ENCODE peak calls at places on chromosomes 5 and 9, in ten cellular contexts. M is K562, K is transverse colon, J is endothelial cell of umbilical vein, A is sigmoid colon, C is prostate gland, F is GM23338, X is upper lobe of left lung, R is vagina, D is HL-60. O is an unnamed sample.
A peak's percentile ranks its signal among the peaks of the same experiment; 100 is the strongest.

GRCh38 chr5:111384220-111384619 is 128.1 kb downstream of the STARD4 start:
- DNase-seq in M (no peak), K (no peak), J (peak; percentile 10), A (no peak), C (no peak), F (no peak), X (no peak), R (no peak), D (peak; percentile 0), O (no peak)

GRCh38 chr9:16247188-16247875 is 623.1 kb downstream of the BNC2 start:
- DNase-seq in M (no peak), K (no peak), J (no peak), A (no peak), C (no peak), F (no peak), X (no peak), R (no peak), D (no peak), O (no peak)

GRCh38 chr9:75939712-75940111 is 49.2 kb downstream of the PCSK5 start:
- DNase-seq in M (no peak), K (no peak), J (no peak), A (no peak), C (no peak), F (no peak), X (no peak), R (no peak), D (no peak), O (no peak)

GRCh38 chr5:107806705-107807104 is 136.0 kb upstream of the EFNA5 start:
- DNase-seq in M (no peak), K (no peak), J (no peak), A (no peak), C (no peak), F (no peak), X (no peak), R (no peak), D (no peak), O (no peak)

GRCh38 chr9:93907551-93908199 is 47.5 kb downstream of the BARX1 start:
- DNase-seq in M (no peak), K (no peak), J (no peak), A (no peak), C (no peak), F (no peak), X (no peak), R (no peak), D (no peak), O (no peak)

GRCh38 chr9:137452761-137453642 is 6.1 kb downstream of the NSMF start:
- DNase-seq in M (no peak), K (peak; percentile 23), J (no peak), A (peak; percentile 69), C (no peak), F (no peak), X (peak; percentile 89), R (no peak), D (no peak), O (no peak)

GRCh38 chr9:15837079-15837679 is 284.3 kb downstream of the CCDC171 start:
- DNase-seq in M (peak; percentile 10), K (no peak), J (peak; percentile 50), A (no peak), C (peak; percentile 7), F (peak; percentile 80), X (no peak), R (no peak), D (peak; percentile 1), O (no peak)

GRCh38 chr9:128068656-128069221 is 707 bp downstream of the SLC25A25 start:
- DNase-seq in M (no peak), K (no peak), J (peak; percentile 26), A (no peak), C (no peak), F (no peak), X (no peak), R (no peak), D (no peak), O (no peak)

GRCh38 chr9:125507247-125507646 is 199.8 kb downstream of the MAPKAP1 start:
- DNase-seq in M (no peak), K (no peak), J (no peak), A (no peak), C (no peak), F (no peak), X (no peak), R (no peak), D (no peak), O (no peak)

GRCh38 chr5:137056676-137057075 is 442.4 kb downstream of the SPOCK1 start:
- DNase-seq in M (no peak), K (no peak), J (no peak), A (no peak), C (no peak), F (no peak), X (no peak), R (no peak), D (no peak), O (no peak)

GRCh38 chr5:194603-195209 is 3.4 kb downstream of the LRRC14B start:
- DNase-seq in M (no peak), K (no peak), J (no peak), A (peak; percentile 56), C (no peak), F (no peak), X (peak; percentile 82), R (no peak), D (no peak), O (no peak)

GRCh38 chr9:131608469-131609115 is 63.3 kb downstream of the PRRT1B start:
- DNase-seq in M (no peak), K (peak; percentile 44), J (peak; percentile 85), A (peak; percentile 93), C (peak; percentile 87), F (peak; percentile 89), X (no peak), R (no peak), D (no peak), O (peak; percentile 90)

GRCh38 chr5:64914396-64914795 is 145.7 kb downstream of the CWC27 start:
- DNase-seq in M (no peak), K (no peak), J (no peak), A (no peak), C (no peak), F (no peak), X (no peak), R (no peak), D (no peak), O (no peak)

GRCh38 chr9:112487799-112488345 is 1.2 kb downstream of the KIAA1958 start:
- DNase-seq in M (no peak), K (no peak), J (no peak), A (no peak), C (no peak), F (no peak), X (no peak), R (no peak), D (no peak), O (no peak)

GRCh38 chr5:34749431-34749872 is 89.5 kb upstream of the TTC23L start:
- DNase-seq in M (no peak), K (no peak), J (no peak), A (no peak), C (no peak), F (no peak), X (no peak), R (no peak), D (no peak), O (no peak)
- TF ChIP-seq POLR2AphosphoS5 in M (no peak), K (no peak), J (peak; percentile 1), A (no peak), C (no peak), F (no peak), X (no peak), R (no peak), D (no peak), O (no peak)

DNA sequence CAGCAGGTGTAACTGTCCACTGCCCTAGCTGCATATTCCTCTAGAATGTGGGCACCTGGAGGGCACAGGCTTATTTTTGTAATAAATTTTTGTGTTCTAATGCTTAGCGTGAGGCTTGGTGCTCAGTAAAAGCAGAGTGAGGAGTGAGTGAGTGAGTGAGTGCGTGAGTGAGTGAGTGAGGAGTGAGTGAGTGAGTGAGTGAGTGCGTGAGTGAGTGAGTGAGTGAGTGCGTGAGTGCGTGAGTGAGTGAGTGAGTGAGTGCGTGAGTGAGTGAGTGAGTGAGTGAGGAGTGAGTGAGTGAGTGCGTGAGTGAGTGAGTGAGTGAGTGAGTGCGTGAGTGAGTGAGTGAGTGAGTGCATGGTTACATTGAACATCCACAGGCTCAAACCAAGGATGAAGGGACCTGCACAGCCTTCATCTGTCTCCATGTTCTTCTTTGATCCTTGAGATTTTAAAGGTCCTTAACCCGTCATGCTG is 371.5 kb downstream of the MED10 start:
- DNase-seq in M (no peak), K (no peak), J (no peak), A (no peak), C (no peak), F (no peak), X (no peak), R (no peak), D (no peak), O (no peak)
- TF ChIP-seq POLR2AphosphoS5 in M (no peak), K (no peak), J (no peak), A (no peak), C (no peak), F (no peak), X (no peak), R (no peak), D (no peak), O (no peak)

DNA sequence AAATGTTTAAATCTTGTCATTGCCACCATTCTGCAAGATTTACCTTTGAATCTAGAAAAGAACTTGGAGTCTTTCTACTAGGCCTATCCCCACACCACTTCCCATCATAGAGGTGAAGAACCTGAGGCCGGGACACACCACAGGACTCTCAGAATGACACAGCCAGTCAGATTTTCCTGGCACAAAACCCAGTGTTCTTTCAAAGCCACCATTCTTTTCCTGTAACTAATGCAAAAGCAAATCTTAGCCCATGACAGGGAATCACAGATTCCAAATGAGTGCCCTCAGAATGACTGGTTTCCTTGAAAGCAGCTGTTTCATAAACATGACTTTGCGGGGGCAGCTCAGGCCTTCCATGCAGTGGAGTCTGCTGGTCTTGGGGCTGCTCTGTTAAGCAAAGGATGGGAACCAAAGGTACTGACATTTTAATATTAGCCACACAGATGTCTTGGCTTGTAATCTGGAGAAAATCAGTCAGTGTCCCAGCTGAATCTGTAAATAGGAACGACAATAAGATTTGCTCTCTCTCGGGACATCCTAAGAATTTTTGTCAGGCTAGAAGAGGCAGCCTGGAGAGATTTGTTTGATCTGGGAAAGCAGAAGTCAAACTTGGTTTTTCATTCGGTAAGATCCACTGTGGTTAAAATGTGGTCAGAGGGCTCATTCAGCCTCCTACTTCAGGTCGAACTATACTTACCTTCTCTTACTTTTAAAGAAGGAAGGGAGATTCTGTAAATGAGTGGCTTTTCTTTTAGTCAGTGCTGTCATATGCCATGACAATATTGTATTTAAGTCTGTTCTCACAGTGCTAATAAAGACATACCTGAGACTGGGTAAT is 115.1 kb downstream of the PALM2AKAP2 start:
- DNase-seq in M (no peak), K (no peak), J (no peak), A (no peak), C (no peak), F (no peak), X (no peak), R (no peak), D (peak; percentile 45), O (no peak)
- TF ChIP-seq POLR2AphosphoS5 in M (no peak), K (no peak), J (no peak), A (no peak), C (no peak), F (no peak), X (no peak), R (no peak), D (no peak), O (no peak)

DNA sequence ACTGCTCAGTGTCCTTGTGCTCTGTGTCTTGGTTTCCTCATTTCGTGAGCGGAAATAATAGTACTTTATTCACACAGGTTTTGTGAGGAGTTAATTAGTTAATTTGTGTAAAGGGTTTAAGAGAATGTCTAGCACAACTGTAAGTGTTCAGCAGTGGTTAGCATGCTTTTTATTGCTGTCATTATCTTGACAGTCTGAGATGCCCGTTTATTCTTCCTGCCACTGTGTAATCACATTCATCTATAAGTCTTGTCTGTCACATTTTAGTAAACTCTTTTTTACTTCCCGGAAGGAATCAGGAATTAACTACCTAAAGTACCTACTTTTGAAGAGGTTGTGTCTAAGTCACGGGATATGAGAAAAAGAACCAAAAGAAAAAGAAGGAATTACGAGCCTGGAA is 38.0 kb downstream of the IQGAP2 start:
- DNase-seq in M (no peak), K (no peak), J (no peak), A (no peak), C (no peak), F (no peak), X (no peak), R (no peak), D (no peak), O (no peak)
- TF ChIP-seq POLR2AphosphoS5 in M (no peak), K (no peak), J (no peak), A (no peak), C (no peak), F (no peak), X (no peak), R (no peak), D (no peak), O (no peak)

O was measured in breast epithelium.